ENCODE peak calls at places on chromosomes 2 and 18, in five cellular contexts. B is glutamatergic neuron, S is AG09319, J is cardiac muscle cell, H is A549. R is an unnamed sample.

GRCh38 chr2:160920061-160920460 is 240.2 kb upstream of the TANK start:
- DNase-seq in B (no peak), H (no peak), S (no peak), J (no peak), R (no peak)

GRCh38 chr2:225120175-225120574 is 77.9 kb upstream of the DOCK10 start:
- DNase-seq in B (no peak), J (no peak), H (peak; percentile 55), S (no peak), R (no peak)

GRCh38 chr2:239375278-239376061 is 25.4 kb downstream of the HDAC4 start:
- DNase-seq in B (peak; percentile 27), J (no peak), H (peak; percentile 21), S (no peak), R (no peak)

GRCh38 chr2:73970850-73971471 is 13.7 kb upstream of the TET3 start:
- DNase-seq in S (no peak), H (no peak), B (peak; percentile 26), J (peak; percentile 65), R (peak; percentile 28)

GRCh38 chr2:71938659-71939587 is 208.7 kb downstream of the CYP26B1 start:
- DNase-seq in J (no peak), H (no peak), B (no peak), S (no peak), R (no peak)

GRCh38 chr18:14971461-14972185 is 223.7 kb downstream of the ANKRD30B start:
- DNase-seq in J (no peak), B (no peak), S (peak; percentile 16), H (no peak), R (no peak)

GRCh38 chr2:167181134-167181533 is 292.9 kb downstream of the XIRP2 start:
- DNase-seq in H (peak; percentile 5), J (no peak), B (no peak), S (no peak), R (no peak)

GRCh38 chr2:80302465-80303005 is 2.0 kb downstream of the LRRTM1 start:
- DNase-seq in H (no peak), S (no peak), J (no peak), B (no peak), R (no peak)

GRCh38 chr2:150376627-150377335 is 110.7 kb downstream of the RND3 start:
- DNase-seq in S (peak; percentile 2), B (peak; percentile 28), H (peak; percentile 26), J (peak; percentile 27), R (no peak)

GRCh38 chr2:233399306-233400225 is 45.3 kb downstream of the DGKD start:
- DNase-seq in H (no peak), J (no peak), S (no peak), B (no peak), R (no peak)

GRCh38 chr2:140117371-140117770 is 1337.2 kb upstream of the NXPH2 start:
- DNase-seq in J (no peak), S (no peak), B (no peak), H (no peak), R (peak; percentile 8)

GRCh38 chr18:59298871-59299270 is 19.6 kb downstream of the CPLX4 start:
- DNase-seq in H (no peak), S (no peak), B (no peak), J (no peak), R (no peak)

GRCh38 chr2:207767461-207768167 is 2.1 kb downstream of the FZD5 start:
- DNase-seq in H (peak; percentile 81), J (peak; percentile 40), S (no peak), B (peak; percentile 44), R (peak; percentile 79)

GRCh38 chr18:69795785-69796184 is 151.9 kb downstream of the CD226 start:
- DNase-seq in S (peak; percentile 4), H (no peak), J (no peak), B (no peak), R (no peak)

GRCh38 chr2:200615247-200615646 is 29.4 kb downstream of the AOX1 start:
- DNase-seq in H (peak; percentile 62), J (no peak), B (no peak), S (no peak), R (peak; percentile 30)

GRCh38 chr2:230007931-230008707 is 60.6 kb downstream of the SLC16A14 start:
- DNase-seq in S (peak; percentile 37), B (peak; percentile 87), H (peak; percentile 66), J (peak; percentile 83), R (peak; percentile 85)

GRCh38 chr2:102449370-102449974 is 23.6 kb upstream of the SLC9A4 start:
- DNase-seq in J (peak; percentile 51), B (peak; percentile 71), H (peak; percentile 42), S (no peak), R (peak; percentile 62)

GRCh38 chr2:28389399-28390240 is 3.0 kb upstream of the FOSL2 start:
- DNase-seq in J (peak; percentile 77), H (no peak), S (no peak), B (no peak), R (peak; percentile 68)

GRCh38 chr2:207051345-207051959 is 112.1 kb downstream of the CPO start:
- DNase-seq in S (no peak), B (no peak), H (no peak), J (no peak), R (no peak)

GRCh38 chr2:99611786-99612185 is 122.0 kb upstream of the REV1 start:
- DNase-seq in S (no peak), J (no peak), B (no peak), H (no peak), R (no peak)

GRCh38 chr2:71672011-71672639 is 218.8 kb downstream of the DYSF start:
- DNase-seq in H (no peak), B (peak; percentile 26), S (no peak), J (peak; percentile 58), R (no peak)

GRCh38 chr2:118089015-118089800 is 937 bp downstream of the INSIG2 start:
- DNase-seq in S (no peak), H (peak; percentile 22), B (no peak), J (peak; percentile 40), R (peak; percentile 27)

GRCh38 chr2:233643128-233643527 is 6.9 kb downstream of the UGT1A10 start:
- DNase-seq in B (no peak), H (peak; percentile 64), S (no peak), J (no peak), R (peak; percentile 63)

GRCh38 chr2:99834426-99834825 is 308.0 kb downstream of the AFF3 start:
- DNase-seq in J (no peak), B (no peak), S (no peak), H (no peak), R (no peak)

GRCh38 chr2:224572338-224572737 is 12.8 kb downstream of the CUL3 start:
- DNase-seq in S (no peak), H (no peak), J (no peak), B (no peak), R (no peak)

GRCh38 chr2:71716697-71717624 is 263.6 kb downstream of the DYSF start:
- DNase-seq in B (no peak), S (peak; percentile 36), H (peak; percentile 13), J (peak; percentile 88), R (no peak)

GRCh38 chr2:223747392-223748042 is 89.9 kb downstream of the AP1S3 start:
- DNase-seq in H (no peak), J (no peak), B (no peak), S (no peak), R (no peak)

GRCh38 chr18:31723998-31724711 is 36.5 kb downstream of the SLC25A52 start:
- DNase-seq in B (no peak), S (no peak), H (no peak), J (no peak), R (peak; percentile 19)

DNA sequence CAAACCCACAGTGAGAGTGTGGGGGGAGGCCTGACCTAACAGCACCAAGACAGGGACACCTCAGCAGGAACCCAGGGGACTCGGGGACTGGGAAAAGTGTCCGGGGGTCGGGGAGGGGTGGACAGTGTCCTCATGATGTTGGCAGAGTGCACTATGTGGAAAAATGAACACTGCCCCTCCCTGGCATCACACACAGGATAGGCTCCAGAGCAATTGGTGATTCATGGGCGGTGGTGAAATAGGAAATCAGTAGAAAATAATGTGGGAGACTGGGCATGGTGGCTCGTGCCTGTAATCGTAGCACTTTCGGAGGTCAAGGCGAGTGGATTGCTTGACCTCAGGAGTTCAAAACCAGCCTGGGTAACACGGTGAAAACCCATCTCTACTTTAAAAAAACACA is 3.6 kb upstream of the ANO7 start:
- DNase-seq in S (no peak), B (no peak), J (no peak), H (no peak), R (no peak)
- TF ChIP-seq CTCF in S (no peak), B (no peak), J (no peak), H (no peak), R (no peak)

GRCh38 chr2:9665903-9666302 is 35.1 kb upstream of the YWHAQ start:
- DNase-seq in H (peak; percentile 68), B (no peak), J (no peak), S (no peak), R (no peak)
- TF ChIP-seq CTCF in H (no peak), B (no peak), J (no peak), S (no peak), R (no peak)

DNA sequence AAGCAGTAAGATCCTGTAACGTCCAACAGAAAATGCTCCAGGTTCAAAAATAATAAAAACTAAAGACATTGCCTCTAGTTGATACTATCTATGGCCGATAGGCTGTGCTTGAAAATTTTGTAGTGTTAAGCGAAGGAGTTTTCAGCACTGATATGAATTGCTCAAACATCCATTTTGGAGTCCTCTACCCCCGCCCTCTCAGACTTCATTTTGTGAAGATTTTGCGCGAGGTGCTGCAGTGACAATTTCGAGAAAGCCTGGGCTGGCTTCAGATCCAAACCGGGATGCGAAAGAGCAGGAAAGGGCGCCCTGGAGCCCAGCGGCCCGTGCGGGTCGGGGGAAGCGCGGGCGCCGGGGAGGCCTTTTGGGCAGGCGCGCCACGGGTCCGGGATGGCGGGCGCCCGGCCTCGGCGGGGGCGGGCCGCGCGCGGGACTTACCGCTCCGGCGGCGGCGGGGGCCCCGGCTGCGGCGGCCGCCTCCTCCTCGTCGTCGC is 1.8 kb downstream of the SP3 start:
- DNase-seq in B (no peak), J (peak; percentile 69), S (peak; percentile 37), H (peak; percentile 76), R (no peak)
- TF ChIP-seq CTCF in B (peak; percentile 51), J (peak; percentile 45), S (peak; percentile 33), H (peak; percentile 12), R (no peak)

DNA sequence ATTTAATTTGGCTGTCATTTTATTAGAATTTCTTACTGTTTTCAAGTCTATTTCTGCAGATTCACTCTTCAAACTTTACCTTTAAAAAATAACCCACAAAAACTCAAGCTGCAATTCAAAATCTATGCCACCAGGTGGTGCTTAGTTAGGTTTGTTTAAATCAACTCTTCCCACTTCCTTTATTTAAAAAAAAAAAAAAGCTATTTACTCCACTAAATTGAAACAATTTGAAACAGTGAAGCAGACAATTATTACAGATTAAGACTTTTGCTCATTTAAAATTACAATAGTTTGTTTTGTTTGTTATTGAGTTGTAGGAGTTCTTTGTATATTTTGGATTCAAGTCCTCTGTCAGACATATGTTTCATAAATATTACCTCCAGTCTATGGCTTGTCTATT is 300.0 kb downstream of the PDE11A start:
- DNase-seq in B (no peak), J (peak; percentile 48), S (no peak), H (peak; percentile 30), R (peak; percentile 22)
- TF ChIP-seq CTCF in B (peak; percentile 88), J (peak; percentile 62), S (peak; percentile 52), H (peak; percentile 33), R (peak; percentile 72)

DNA sequence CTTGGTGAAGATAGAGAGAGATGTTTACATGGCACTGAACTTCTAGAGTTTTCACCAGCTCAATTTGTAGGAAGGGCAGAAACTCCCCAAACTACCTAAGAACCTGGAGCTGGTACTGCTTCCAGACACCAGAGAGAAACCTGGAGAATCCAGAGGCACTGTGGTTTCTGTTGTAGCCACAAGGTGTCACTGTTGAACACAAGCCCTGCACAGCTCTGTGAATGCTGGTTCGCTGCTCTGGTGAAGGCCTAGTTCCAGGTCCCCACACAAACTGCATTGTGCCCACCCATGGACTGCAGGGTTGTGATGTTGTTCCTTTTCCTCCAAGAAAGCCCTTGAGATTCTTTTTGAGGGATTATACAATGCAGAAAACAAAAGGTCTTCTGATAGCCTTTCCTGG is 150.5 kb upstream of the HS6ST1 start:
- DNase-seq in J (no peak), B (no peak), H (peak; percentile 23), S (no peak), R (no peak)
- TF ChIP-seq CTCF in J (peak; percentile 37), B (peak; percentile 79), H (no peak), S (peak; percentile 10), R (peak; percentile 24)

R was measured in Calu3.